ENCODE peak calls at places on chromosomes 1 and 21, in four cellular contexts. B is WTC11, N is SK-N-SH, L is GM12878. W is an unnamed sample.

GRCh38 chr1:201172999-201173610 is 17.5 kb upstream of the IGFN1 start:
- DNase-seq in B (no peak), N (no peak), L (no peak), W (no peak)

GRCh38 chr1:155893389-155894142 is 17.6 kb downstream of the RIT1 start:
- DNase-seq in B (no peak), N (no peak), L (no peak), W (no peak)

GRCh38 chr1:117208580-117208979 is 2.1 kb downstream of the VTCN1 start:
- DNase-seq in B (no peak), N (no peak), L (no peak), W (no peak)

GRCh38 chr1:183385746-183386145 is 32.4 kb downstream of the NMNAT2 start:
- DNase-seq in B (no peak), N (no peak), L (no peak), W (no peak)

GRCh38 chr21:16193758-16194606 is 464.2 kb downstream of the USP25 start:
- DNase-seq in B (peak), N (no peak), L (no peak), W (no peak)

GRCh38 chr21:35222021-35222420 is 172.9 kb upstream of the RUNX1 start:
- DNase-seq in B (no peak), N (no peak), L (no peak), W (no peak)

GRCh38 chr1:153921080-153921802 is 1.5 kb downstream of the GATAD2B start:
- DNase-seq in B (no peak), N (no peak), L (no peak), W (peak)

GRCh38 chr1:15714438-15715136 is 21.5 kb upstream of the SLC25A34 start:
- DNase-seq in B (no peak), N (no peak), L (no peak), W (no peak)

GRCh38 chr1:20486457-20487235 is 636 bp upstream of the CAMK2N1 start:
- DNase-seq in B (peak), N (peak), L (no peak), W (peak)

GRCh38 chr1:38071530-38072266 is 25.1 kb upstream of the POU3F1 start:
- DNase-seq in B (no peak), N (peak), L (no peak), W (peak)

GRCh38 chr21:26529556-26529955 is 43.5 kb downstream of the CYYR1 start:
- DNase-seq in B (no peak), N (peak), L (no peak), W (no peak)

GRCh38 chr1:230073371-230074035 is 6.5 kb downstream of the GALNT2 start:
- DNase-seq in B (no peak), N (no peak), L (no peak), W (peak)

GRCh38 chr1:45359882-45360513 is 19.8 kb upstream of the MUTYH start:
- DNase-seq in B (peak), N (peak), L (no peak), W (peak)

GRCh38 chr1:89525169-89525855 is 683 bp downstream of the LRRC8B start:
- DNase-seq in B (peak), N (peak), L (peak), W (peak)

GRCh38 chr1:41355356-41355755 is 5.9 kb upstream of the FOXO6 start:
- DNase-seq in B (no peak), N (no peak), L (no peak), W (no peak)

GRCh38 chr21:42465008-42465878 is 30.8 kb downstream of the RSPH1 start:
- DNase-seq in B (no peak), N (no peak), L (peak), W (peak)

GRCh38 chr1:49694251-49694827 is 329.4 kb downstream of the AGBL4 start:
- DNase-seq in B (no peak), N (peak), L (no peak), W (no peak)

GRCh38 chr1:14740016-14740415 is 141.5 kb downstream of the KAZN start:
- DNase-seq in B (no peak), N (no peak), L (no peak), W (no peak)

GRCh38 chr21:31604591-31605190 is 54.8 kb upstream of the SOD1 start:
- DNase-seq in B (peak), N (peak), L (peak), W (peak)

GRCh38 chr1:154951901-154952657 is 3.8 kb downstream of the PBXIP1 start:
- DNase-seq in B (no peak), N (peak), L (no peak), W (no peak)

GRCh38 chr1:41892211-41892840 is 26.4 kb downstream of the HIVEP3 start:
- DNase-seq in B (no peak), N (no peak), L (no peak), W (no peak)

GRCh38 chr1:71780681-71781080 is 501.7 kb downstream of the NEGR1 start:
- DNase-seq in B (no peak), N (no peak), L (no peak), W (no peak)

GRCh38 chr1:53800621-53801020 is 37.5 kb downstream of the NDC1 start:
- DNase-seq in B (no peak), N (no peak), L (no peak), W (no peak)

GRCh38 chr1:207152792-207153434 is 48.9 kb downstream of the C4BPA start:
- DNase-seq in B (no peak), N (no peak), L (no peak), W (no peak)

GRCh38 chr1:163932901-163933300 is 611.1 kb downstream of the NUF2 start:
- DNase-seq in B (no peak), N (no peak), L (no peak), W (no peak)

GRCh38 chr1:40628903-40629292 is 36.6 kb downstream of the RIMS3 start:
- DNase-seq in B (no peak), N (no peak), L (no peak), W (no peak)

GRCh38 chr1:30285461-30286050 is 437.8 kb downstream of the MATN1 start:
- DNase-seq in B (no peak), N (no peak), L (no peak), W (no peak)

GRCh38 chr1:179777731-179778130 is 34.6 kb downstream of the FAM163A start:
- DNase-seq in B (no peak), N (no peak), L (no peak), W (no peak)

GRCh38 chr1:7227654-7228053 is 442.4 kb downstream of the CAMTA1 start:
- DNase-seq in B (no peak), N (no peak), L (no peak), W (no peak)

GRCh38 chr1:57218487-57219079 is 205.3 kb downstream of the DAB1 start:
- DNase-seq in B (no peak), N (peak), L (no peak), W (peak)

GRCh38 chr21:45117314-45117713 is 42.9 kb downstream of the ADARB1 start:
- DNase-seq in B (no peak), N (no peak), L (no peak), W (no peak)

GRCh38 chr1:46638921-46639320 is 22.3 kb upstream of the MOB3C start:
- DNase-seq in B (no peak), N (no peak), L (no peak), W (no peak)

GRCh38 chr21:46110499-46111192 is 12.7 kb downstream of the COL6A2 start:
- DNase-seq in B (peak), N (peak), L (no peak), W (peak)

GRCh38 chr1:201157949-201158348 is 3.7 kb upstream of the TMEM9 start:
- DNase-seq in B (no peak), N (no peak), L (no peak), W (no peak)

GRCh38 chr1:145847827-145848226 is 2.4 kb downstream of the NUDT17 start:
- DNase-seq in B (no peak), N (no peak), L (no peak), W (no peak)

GRCh38 chr1:117147856-117148588 is 26.5 kb upstream of the TRIM45 start:
- DNase-seq in B (no peak), N (no peak), L (no peak), W (no peak)

GRCh38 chr21:31909153-31909771 is 36.4 kb downstream of the HUNK start:
- DNase-seq in B (no peak), N (no peak), L (no peak), W (no peak)

GRCh38 chr1:64517640-64518039 is 47.7 kb downstream of the CACHD1 start:
- DNase-seq in B (no peak), N (no peak), L (no peak), W (no peak)

GRCh38 chr1:64518692-64519481 is 49.0 kb downstream of the CACHD1 start:
- DNase-seq in B (no peak), N (no peak), L (no peak), W (no peak)

GRCh38 chr1:64516301-64516700 is 46.4 kb downstream of the CACHD1 start:
- DNase-seq in B (no peak), N (no peak), L (no peak), W (no peak)

GRCh38 chr1:64515427-64515826 is 45.5 kb downstream of the CACHD1 start:
- DNase-seq in B (no peak), N (no peak), L (no peak), W (no peak)

DNA sequence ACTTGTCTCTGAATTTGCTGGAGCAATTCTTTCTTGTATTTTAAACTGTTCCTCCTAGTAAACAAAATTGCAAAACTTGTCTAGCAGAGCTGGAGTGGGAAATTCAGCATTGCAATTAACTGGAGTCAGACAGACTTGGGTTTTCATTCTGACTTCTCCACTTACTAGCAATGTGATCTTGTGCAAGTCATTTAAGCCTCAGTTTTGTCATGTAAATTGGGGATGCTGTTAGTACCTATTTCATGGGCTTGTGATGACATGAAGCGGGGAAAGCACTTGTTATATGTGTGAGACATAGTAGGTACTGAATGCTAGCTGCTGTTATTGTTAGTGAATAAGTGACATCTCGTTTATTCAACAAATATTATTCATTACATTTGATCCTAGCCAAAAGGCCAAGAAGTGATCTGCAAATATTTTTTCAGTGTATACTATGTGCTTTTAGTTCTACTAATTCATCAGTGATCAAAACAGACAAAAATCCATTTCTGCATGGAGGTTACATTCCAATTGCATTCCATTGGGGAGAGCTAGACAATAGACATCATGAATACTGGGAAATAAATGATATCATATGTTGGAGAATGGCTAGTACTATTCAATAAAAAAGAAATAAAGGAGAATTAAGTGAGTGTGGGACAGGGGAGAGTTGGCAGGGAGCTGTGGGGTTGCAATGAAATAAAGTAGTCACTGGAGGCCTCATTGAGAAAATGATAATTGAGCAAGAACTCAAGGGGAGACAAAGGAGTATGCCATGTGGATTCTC is 47.1 kb downstream of the CACHD1 start:
- DNase-seq in B (no peak), N (no peak), L (no peak), W (no peak)
- TF ChIP-seq USF1 in B (no peak), N (no peak), L (no peak), W (no peak)

DNA sequence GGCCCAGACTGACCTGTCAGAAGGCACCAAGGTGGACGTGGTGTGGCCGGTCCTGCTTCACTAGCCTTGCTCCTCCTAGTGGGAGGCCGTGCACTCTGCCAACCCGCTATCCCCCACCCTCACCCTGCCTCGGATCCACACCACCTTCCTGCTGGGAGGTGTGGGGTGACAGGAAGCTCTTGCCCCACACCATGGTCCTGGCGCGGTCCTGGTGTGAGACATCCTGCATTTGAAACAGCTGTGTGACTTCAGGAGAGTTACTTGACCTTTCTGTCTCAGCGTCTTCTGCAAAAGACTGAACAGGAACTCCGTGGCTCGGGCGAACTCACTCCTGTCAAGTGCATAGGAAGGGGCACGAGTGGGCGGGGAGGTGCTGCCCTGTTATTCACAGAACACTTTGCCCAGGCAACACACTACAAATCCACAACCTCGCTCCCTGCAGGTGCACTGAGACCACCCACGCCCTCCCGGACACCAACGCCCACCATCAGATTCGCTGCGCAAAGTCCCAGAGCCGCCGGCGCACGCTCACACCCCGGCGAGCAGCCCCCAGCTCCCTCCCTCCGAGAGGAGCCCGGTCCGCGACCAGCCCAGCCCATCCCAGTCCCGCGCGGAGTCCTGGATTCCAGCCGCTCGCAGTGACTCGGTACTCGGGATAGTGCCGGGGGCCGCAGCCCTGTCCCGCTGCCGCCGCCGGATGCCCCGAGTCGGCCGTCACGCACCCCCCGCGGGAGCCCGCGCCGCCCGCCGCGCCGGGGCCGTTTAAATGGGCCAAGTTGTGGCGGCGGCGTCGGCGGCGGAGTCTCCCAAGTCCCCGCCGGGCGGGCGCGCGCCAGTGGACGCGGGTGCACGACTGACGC is at the start of gene SAMD11:
- DNase-seq in B (peak), N (peak), L (no peak), W (peak)
- TF ChIP-seq USF1 in B (no peak), N (no peak), L (no peak), W (no peak)

GRCh38 chr1:26890467-26890796 is 349 bp upstream of the GPN2 start:
- DNase-seq in B (no peak), N (no peak), L (no peak), W (no peak)

GRCh38 chr1:26882696-26883095 is 7.4 kb downstream of the GPN2 start:
- DNase-seq in B (no peak), N (no peak), L (no peak), W (no peak)

GRCh38 chr1:26889580-26890466 is at the start of gene GPN2:
- DNase-seq in B (peak), N (peak), L (peak), W (peak)

DNA sequence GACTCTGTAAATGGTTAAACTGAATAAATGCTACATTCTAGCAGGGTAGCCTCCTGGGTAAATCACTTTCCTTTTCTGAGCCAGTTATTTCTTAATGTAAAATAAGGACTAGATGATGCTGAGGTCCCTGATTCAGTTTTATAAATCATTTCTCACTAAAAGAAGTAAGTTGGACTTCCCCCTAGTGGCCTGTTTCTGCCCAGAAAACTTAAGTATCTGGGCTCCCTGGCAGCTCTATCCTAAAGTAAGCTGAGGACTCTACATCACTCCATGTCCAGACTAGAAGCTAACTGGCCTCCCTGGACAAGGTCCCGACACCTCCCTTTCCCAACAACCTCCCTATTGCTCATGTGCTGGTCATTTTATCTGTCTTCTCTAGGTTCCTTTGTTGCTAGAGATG is 3.0 kb downstream of the GPN2 start:
- DNase-seq in B (no peak), N (peak), L (no peak), W (no peak)
- TF ChIP-seq USF1 in B (no peak), N (no peak), L (no peak), W (no peak)

DNA sequence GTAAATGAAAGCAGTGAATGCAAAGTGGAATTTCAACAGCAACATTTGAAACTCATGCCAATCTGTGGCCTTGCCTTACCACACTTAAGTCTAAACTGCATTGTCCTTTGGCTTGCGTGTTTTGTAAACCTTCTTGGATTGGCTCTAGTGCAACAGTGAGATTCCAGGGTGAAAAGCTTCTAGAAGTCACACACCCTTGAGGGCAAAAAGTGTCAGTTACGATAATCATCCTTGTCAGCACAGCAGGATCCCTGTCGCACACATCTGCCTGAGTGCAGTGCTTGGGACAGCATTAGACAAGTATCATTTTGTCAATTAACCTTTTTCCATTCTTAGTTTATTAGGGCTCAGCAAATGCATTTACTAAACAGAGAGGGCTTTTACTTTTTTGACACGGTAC is 243.4 kb upstream of the PTBP2 start:
- DNase-seq in B (no peak), N (no peak), L (no peak), W (no peak)
- TF ChIP-seq USF1 in B (no peak), N (no peak), L (no peak), W (no peak)

GRCh38 chr1:173409613-173410012 is 67.5 kb upstream of the PRDX6 start:
- DNase-seq in B (no peak), N (no peak), L (no peak), W (no peak)
- TF ChIP-seq USF1 in B (no peak), N (no peak), L (no peak), W (no peak)